ENCODE peak calls at places on chromosomes 5 and 9, in seven cellular contexts. One of them, this sample, is unnamed.

GRCh38 chr5:9468070-9468388 is 77.8 kb downstream of the SEMA5A start:
- DNase-seq in stimulated activated CD8-positive, alpha-beta memory T cell treated with anti-CD3 and anti-CD28 coated beads, Interleukin-15, amount 100 ng/mL, for 48 hours: no peak
- DNase-seq in GM12865: no peak
- DNase-seq in kidney epithelial cell: peak
- DNase-seq in caudate nucleus: no peak
- DNase-seq in right lobe of liver: no peak
- DNase-seq in RWPE1: peak
- DNase-seq in this sample: peak

GRCh38 chr5:33480876-33481275 is 40.1 kb downstream of the TARS1 start:
- DNase-seq in stimulated activated CD8-positive, alpha-beta memory T cell treated with anti-CD3 and anti-CD28 coated beads, Interleukin-15, amount 100 ng/mL, for 48 hours: no peak
- DNase-seq in GM12865: no peak
- DNase-seq in kidney epithelial cell: no peak
- DNase-seq in caudate nucleus: no peak
- DNase-seq in right lobe of liver: no peak
- DNase-seq in RWPE1: no peak
- DNase-seq in this sample: no peak

GRCh38 chr5:125874717-125875116 is 548.5 kb upstream of the GRAMD2B start:
- DNase-seq in stimulated activated CD8-positive, alpha-beta memory T cell treated with anti-CD3 and anti-CD28 coated beads, Interleukin-15, amount 100 ng/mL, for 48 hours: no peak
- DNase-seq in GM12865: no peak
- DNase-seq in kidney epithelial cell: no peak
- DNase-seq in caudate nucleus: no peak
- DNase-seq in right lobe of liver: no peak
- DNase-seq in RWPE1: no peak
- DNase-seq in this sample: no peak

GRCh38 chr9:73347720-73348119 is 196.1 kb downstream of the ANXA1 start:
- DNase-seq in stimulated activated CD8-positive, alpha-beta memory T cell treated with anti-CD3 and anti-CD28 coated beads, Interleukin-15, amount 100 ng/mL, for 48 hours: no peak
- DNase-seq in GM12865: no peak
- DNase-seq in kidney epithelial cell: no peak
- DNase-seq in caudate nucleus: no peak
- DNase-seq in right lobe of liver: no peak
- DNase-seq in RWPE1: no peak
- DNase-seq in this sample: no peak

GRCh38 chr9:32603914-32604852 is 31.2 kb upstream of the NDUFB6 start:
- DNase-seq in stimulated activated CD8-positive, alpha-beta memory T cell treated with anti-CD3 and anti-CD28 coated beads, Interleukin-15, amount 100 ng/mL, for 48 hours: no peak
- DNase-seq in GM12865: no peak
- DNase-seq in kidney epithelial cell: no peak
- DNase-seq in caudate nucleus: no peak
- DNase-seq in right lobe of liver: no peak
- DNase-seq in RWPE1: peak
- DNase-seq in this sample: no peak

GRCh38 chr5:143758015-143758414 is 53.9 kb upstream of the HMHB1 start:
- DNase-seq in stimulated activated CD8-positive, alpha-beta memory T cell treated with anti-CD3 and anti-CD28 coated beads, Interleukin-15, amount 100 ng/mL, for 48 hours: no peak
- DNase-seq in GM12865: no peak
- DNase-seq in kidney epithelial cell: no peak
- DNase-seq in caudate nucleus: no peak
- DNase-seq in right lobe of liver: no peak
- DNase-seq in RWPE1: no peak
- DNase-seq in this sample: no peak

GRCh38 chr9:107784235-107784958 is 294.8 kb upstream of the KLF4 start:
- DNase-seq in stimulated activated CD8-positive, alpha-beta memory T cell treated with anti-CD3 and anti-CD28 coated beads, Interleukin-15, amount 100 ng/mL, for 48 hours: no peak
- DNase-seq in GM12865: peak
- DNase-seq in kidney epithelial cell: no peak
- DNase-seq in caudate nucleus: no peak
- DNase-seq in right lobe of liver: no peak
- DNase-seq in RWPE1: no peak
- DNase-seq in this sample: peak

GRCh38 chr5:59640411-59640810 is 253.1 kb downstream of the PDE4D start:
- DNase-seq in stimulated activated CD8-positive, alpha-beta memory T cell treated with anti-CD3 and anti-CD28 coated beads, Interleukin-15, amount 100 ng/mL, for 48 hours: no peak
- DNase-seq in GM12865: no peak
- DNase-seq in kidney epithelial cell: no peak
- DNase-seq in caudate nucleus: no peak
- DNase-seq in right lobe of liver: no peak
- DNase-seq in RWPE1: no peak
- DNase-seq in this sample: no peak

GRCh38 chr5:172505840-172506638 is 51.7 kb upstream of the SH3PXD2B start:
- DNase-seq in stimulated activated CD8-positive, alpha-beta memory T cell treated with anti-CD3 and anti-CD28 coated beads, Interleukin-15, amount 100 ng/mL, for 48 hours: no peak
- DNase-seq in GM12865: no peak
- DNase-seq in kidney epithelial cell: no peak
- DNase-seq in caudate nucleus: no peak
- DNase-seq in right lobe of liver: peak
- DNase-seq in RWPE1: no peak
- DNase-seq in this sample: no peak

GRCh38 chr5:169009171-169009570 is 291.8 kb downstream of the SLIT3 start:
- DNase-seq in stimulated activated CD8-positive, alpha-beta memory T cell treated with anti-CD3 and anti-CD28 coated beads, Interleukin-15, amount 100 ng/mL, for 48 hours: no peak
- DNase-seq in GM12865: no peak
- DNase-seq in kidney epithelial cell: no peak
- DNase-seq in caudate nucleus: no peak
- DNase-seq in right lobe of liver: no peak
- DNase-seq in RWPE1: no peak
- DNase-seq in this sample: no peak

GRCh38 chr5:148454576-148454975 is 70.8 kb downstream of the FBXO38 start:
- DNase-seq in stimulated activated CD8-positive, alpha-beta memory T cell treated with anti-CD3 and anti-CD28 coated beads, Interleukin-15, amount 100 ng/mL, for 48 hours: no peak
- DNase-seq in GM12865: no peak
- DNase-seq in kidney epithelial cell: no peak
- DNase-seq in caudate nucleus: no peak
- DNase-seq in right lobe of liver: no peak
- DNase-seq in RWPE1: no peak
- DNase-seq in this sample: no peak

GRCh38 chr9:96515629-96516470 is 65.9 kb downstream of the HABP4 start:
- DNase-seq in stimulated activated CD8-positive, alpha-beta memory T cell treated with anti-CD3 and anti-CD28 coated beads, Interleukin-15, amount 100 ng/mL, for 48 hours: no peak
- DNase-seq in GM12865: no peak
- DNase-seq in kidney epithelial cell: no peak
- DNase-seq in caudate nucleus: no peak
- DNase-seq in right lobe of liver: no peak
- DNase-seq in RWPE1: no peak
- DNase-seq in this sample: no peak

GRCh38 chr5:38130346-38130745 is 128.0 kb upstream of the EGFLAM start:
- DNase-seq in stimulated activated CD8-positive, alpha-beta memory T cell treated with anti-CD3 and anti-CD28 coated beads, Interleukin-15, amount 100 ng/mL, for 48 hours: no peak
- DNase-seq in GM12865: no peak
- DNase-seq in kidney epithelial cell: no peak
- DNase-seq in caudate nucleus: no peak
- DNase-seq in right lobe of liver: no peak
- DNase-seq in RWPE1: no peak
- DNase-seq in this sample: no peak

GRCh38 chr9:120715331-120715924 is 1.2 kb upstream of the MEGF9 start:
- DNase-seq in stimulated activated CD8-positive, alpha-beta memory T cell treated with anti-CD3 and anti-CD28 coated beads, Interleukin-15, amount 100 ng/mL, for 48 hours: no peak
- DNase-seq in GM12865: no peak
- DNase-seq in kidney epithelial cell: peak
- DNase-seq in caudate nucleus: no peak
- DNase-seq in right lobe of liver: peak
- DNase-seq in RWPE1: no peak
- DNase-seq in this sample: peak

GRCh38 chr5:33659526-33660169 is 218.9 kb downstream of the TARS1 start:
- DNase-seq in stimulated activated CD8-positive, alpha-beta memory T cell treated with anti-CD3 and anti-CD28 coated beads, Interleukin-15, amount 100 ng/mL, for 48 hours: no peak
- DNase-seq in GM12865: no peak
- DNase-seq in kidney epithelial cell: no peak
- DNase-seq in caudate nucleus: no peak
- DNase-seq in right lobe of liver: no peak
- DNase-seq in RWPE1: no peak
- DNase-seq in this sample: no peak

GRCh38 chr9:110932883-110933282 is 105.4 kb downstream of the LPAR1 start:
- DNase-seq in stimulated activated CD8-positive, alpha-beta memory T cell treated with anti-CD3 and anti-CD28 coated beads, Interleukin-15, amount 100 ng/mL, for 48 hours: no peak
- DNase-seq in GM12865: no peak
- DNase-seq in kidney epithelial cell: no peak
- DNase-seq in caudate nucleus: no peak
- DNase-seq in right lobe of liver: no peak
- DNase-seq in RWPE1: no peak
- DNase-seq in this sample: no peak

GRCh38 chr5:148268556-148268955 is at the start of gene SPINK13:
- DNase-seq in stimulated activated CD8-positive, alpha-beta memory T cell treated with anti-CD3 and anti-CD28 coated beads, Interleukin-15, amount 100 ng/mL, for 48 hours: no peak
- DNase-seq in GM12865: no peak
- DNase-seq in kidney epithelial cell: peak
- DNase-seq in caudate nucleus: no peak
- DNase-seq in right lobe of liver: no peak
- DNase-seq in RWPE1: peak
- DNase-seq in this sample: peak

GRCh38 chr5:56290378-56291057 is 57.4 kb upstream of the ANKRD55 start:
- DNase-seq in stimulated activated CD8-positive, alpha-beta memory T cell treated with anti-CD3 and anti-CD28 coated beads, Interleukin-15, amount 100 ng/mL, for 48 hours: no peak
- DNase-seq in GM12865: peak
- DNase-seq in kidney epithelial cell: no peak
- DNase-seq in caudate nucleus: no peak
- DNase-seq in right lobe of liver: no peak
- DNase-seq in RWPE1: no peak
- DNase-seq in this sample: no peak

GRCh38 chr5:110045153-110045552 is 355.4 kb downstream of the MAN2A1 start:
- DNase-seq in stimulated activated CD8-positive, alpha-beta memory T cell treated with anti-CD3 and anti-CD28 coated beads, Interleukin-15, amount 100 ng/mL, for 48 hours: no peak
- DNase-seq in GM12865: no peak
- DNase-seq in kidney epithelial cell: no peak
- DNase-seq in caudate nucleus: no peak
- DNase-seq in right lobe of liver: no peak
- DNase-seq in RWPE1: no peak
- DNase-seq in this sample: no peak

GRCh38 chr5:113450366-113451328 is 15.9 kb upstream of the TSSK1B start:
- DNase-seq in stimulated activated CD8-positive, alpha-beta memory T cell treated with anti-CD3 and anti-CD28 coated beads, Interleukin-15, amount 100 ng/mL, for 48 hours: no peak
- DNase-seq in GM12865: no peak
- DNase-seq in kidney epithelial cell: no peak
- DNase-seq in caudate nucleus: no peak
- DNase-seq in right lobe of liver: no peak
- DNase-seq in RWPE1: no peak
- DNase-seq in this sample: no peak

GRCh38 chr5:23614422-23614821 is 107.0 kb downstream of the PRDM9 start:
- DNase-seq in stimulated activated CD8-positive, alpha-beta memory T cell treated with anti-CD3 and anti-CD28 coated beads, Interleukin-15, amount 100 ng/mL, for 48 hours: no peak
- DNase-seq in GM12865: no peak
- DNase-seq in kidney epithelial cell: no peak
- DNase-seq in caudate nucleus: no peak
- DNase-seq in right lobe of liver: no peak
- DNase-seq in RWPE1: no peak
- DNase-seq in this sample: no peak

GRCh38 chr9:101418518-101419111 is 17.0 kb downstream of the ALDOB start:
- DNase-seq in stimulated activated CD8-positive, alpha-beta memory T cell treated with anti-CD3 and anti-CD28 coated beads, Interleukin-15, amount 100 ng/mL, for 48 hours: no peak
- DNase-seq in GM12865: no peak
- DNase-seq in kidney epithelial cell: no peak
- DNase-seq in caudate nucleus: no peak
- DNase-seq in right lobe of liver: peak
- DNase-seq in RWPE1: no peak
- DNase-seq in this sample: no peak

GRCh38 chr5:147481376-147481775 is 28.5 kb downstream of the DPYSL3 start:
- DNase-seq in stimulated activated CD8-positive, alpha-beta memory T cell treated with anti-CD3 and anti-CD28 coated beads, Interleukin-15, amount 100 ng/mL, for 48 hours: no peak
- DNase-seq in GM12865: no peak
- DNase-seq in kidney epithelial cell: no peak
- DNase-seq in caudate nucleus: no peak
- DNase-seq in right lobe of liver: no peak
- DNase-seq in RWPE1: no peak
- DNase-seq in this sample: peak

GRCh38 chr9:19230356-19231125 is at the start of gene DENND4C:
- DNase-seq in stimulated activated CD8-positive, alpha-beta memory T cell treated with anti-CD3 and anti-CD28 coated beads, Interleukin-15, amount 100 ng/mL, for 48 hours: peak
- DNase-seq in GM12865: peak
- DNase-seq in kidney epithelial cell: peak
- DNase-seq in caudate nucleus: peak
- DNase-seq in right lobe of liver: peak
- DNase-seq in RWPE1: peak
- DNase-seq in this sample: peak

GRCh38 chr9:126722252-126722921 is 82.5 kb upstream of the ZBTB43 start:
- DNase-seq in stimulated activated CD8-positive, alpha-beta memory T cell treated with anti-CD3 and anti-CD28 coated beads, Interleukin-15, amount 100 ng/mL, for 48 hours: peak
- DNase-seq in GM12865: peak
- DNase-seq in kidney epithelial cell: peak
- DNase-seq in caudate nucleus: peak
- DNase-seq in right lobe of liver: peak
- DNase-seq in RWPE1: peak
- DNase-seq in this sample: no peak

GRCh38 chr5:111223086-111223789 is 946 bp upstream of the CAMK4 start:
- DNase-seq in stimulated activated CD8-positive, alpha-beta memory T cell treated with anti-CD3 and anti-CD28 coated beads, Interleukin-15, amount 100 ng/mL, for 48 hours: no peak
- DNase-seq in GM12865: no peak
- DNase-seq in kidney epithelial cell: no peak
- DNase-seq in caudate nucleus: no peak
- DNase-seq in right lobe of liver: no peak
- DNase-seq in RWPE1: peak
- DNase-seq in this sample: no peak

This sample was measured in stromal cell of bone marrow.